ENCODE peak calls at places on chromosome 1, in four cellular contexts. One of them, this sample, is unnamed.

GRCh38 chr1:206872139-206872538 is 6.7 kb downstream of the IL20 start:
- DNase-seq in HepG2: no peak
- DNase-seq in H1: no peak
- DNase-seq in GM12878: no peak
- DNase-seq in this sample: no peak

GRCh38 chr1:224623310-224623714 is 7.2 kb downstream of the CNIH3 start:
- DNase-seq in HepG2: no peak
- DNase-seq in GM12878: no peak
- DNase-seq in H1: no peak
- DNase-seq in this sample: no peak

GRCh38 chr1:231417503-231417902 is 4.6 kb downstream of the EGLN1 start:
- DNase-seq in HepG2: peak; percentile 27
- DNase-seq in GM12878: no peak
- DNase-seq in H1: no peak
- DNase-seq in this sample: no peak

GRCh38 chr1:234840843-234841242 is 230.9 kb upstream of the IRF2BP2 start:
- DNase-seq in HepG2: no peak
- DNase-seq in GM12878: no peak
- DNase-seq in H1: no peak
- DNase-seq in this sample: no peak

GRCh38 chr1:72485786-72486185 is 203.4 kb upstream of the NEGR1 start:
- DNase-seq in GM12878: no peak
- DNase-seq in HepG2: no peak
- DNase-seq in H1: no peak
- DNase-seq in this sample: no peak

GRCh38 chr1:6776389-6776788 is 8.9 kb upstream of the CAMTA1 start:
- DNase-seq in HepG2: no peak
- DNase-seq in H1: no peak
- DNase-seq in GM12878: no peak
- DNase-seq in this sample: no peak

GRCh38 chr1:200415693-200416593 is 6.1 kb upstream of the ZNF281 start:
- DNase-seq in HepG2: peak; percentile 75
- DNase-seq in GM12878: no peak
- DNase-seq in H1: no peak
- DNase-seq in this sample: no peak

GRCh38 chr1:178096421-178096820 is 2.5 kb downstream of the RASAL2 start:
- DNase-seq in H1: no peak
- DNase-seq in GM12878: no peak
- DNase-seq in HepG2: no peak
- DNase-seq in this sample: no peak

GRCh38 chr1:147837845-147838363 is 64.7 kb upstream of the GJA8 start:
- DNase-seq in HepG2: no peak
- DNase-seq in H1: no peak
- DNase-seq in GM12878: no peak
- DNase-seq in this sample: no peak

GRCh38 chr1:25909062-25909461 is 2.8 kb upstream of the STMN1 start:
- DNase-seq in HepG2: peak; percentile 74
- DNase-seq in GM12878: no peak
- DNase-seq in H1: no peak
- DNase-seq in this sample: no peak

GRCh38 chr1:201026746-201027145 is 3.2 kb upstream of the KIF21B start:
- DNase-seq in HepG2: no peak
- DNase-seq in GM12878: no peak
- DNase-seq in H1: no peak
- DNase-seq in this sample: no peak

GRCh38 chr1:105664495-105664894 is 1392.0 kb upstream of the PRMT6 start:
- DNase-seq in H1: no peak
- DNase-seq in HepG2: no peak
- DNase-seq in GM12878: no peak
- DNase-seq in this sample: no peak

GRCh38 chr1:180175806-180176205 is 21.1 kb downstream of the QSOX1 start:
- DNase-seq in HepG2: no peak
- DNase-seq in GM12878: no peak
- DNase-seq in H1: no peak
- DNase-seq in this sample: no peak

GRCh38 chr1:78035121-78035520 is 10.6 kb upstream of the GIPC2 start:
- DNase-seq in HepG2: no peak
- DNase-seq in GM12878: no peak
- DNase-seq in H1: no peak
- DNase-seq in this sample: no peak

GRCh38 chr1:8086071-8086470 is 60.0 kb upstream of the ERRFI1 start:
- DNase-seq in GM12878: no peak
- DNase-seq in H1: no peak
- DNase-seq in HepG2: no peak
- DNase-seq in this sample: no peak

GRCh38 chr1:59150537-59151386 is 146.1 kb upstream of the FGGY start:
- DNase-seq in HepG2: peak; percentile 44
- DNase-seq in H1: no peak
- DNase-seq in GM12878: peak; percentile 61
- DNase-seq in this sample: no peak

GRCh38 chr1:67618285-67619018 is 66.5 kb upstream of the GADD45A start:
- DNase-seq in GM12878: no peak
- DNase-seq in H1: no peak
- DNase-seq in HepG2: no peak
- DNase-seq in this sample: no peak

GRCh38 chr1:38153426-38154088 is 107.0 kb upstream of the POU3F1 start:
- DNase-seq in GM12878: no peak
- DNase-seq in HepG2: no peak
- DNase-seq in H1: no peak
- DNase-seq in this sample: no peak

GRCh38 chr1:111789077-111789476 is 33.4 kb downstream of the DDX20 start:
- DNase-seq in HepG2: no peak
- DNase-seq in GM12878: no peak
- DNase-seq in H1: no peak
- DNase-seq in this sample: no peak

GRCh38 chr1:14507227-14507626 is 91.3 kb upstream of the KAZN start:
- DNase-seq in GM12878: no peak
- DNase-seq in H1: no peak
- DNase-seq in HepG2: no peak
- DNase-seq in this sample: no peak

GRCh38 chr1:14506471-14506870 is 92.0 kb upstream of the KAZN start:
- DNase-seq in H1: no peak
- DNase-seq in HepG2: no peak
- DNase-seq in GM12878: no peak
- DNase-seq in this sample: no peak

GRCh38 chr1:14500912-14501311 is 97.6 kb upstream of the KAZN start:
- DNase-seq in H1: no peak
- DNase-seq in HepG2: no peak
- DNase-seq in GM12878: no peak
- DNase-seq in this sample: no peak

GRCh38 chr1:14500041-14500440 is 98.4 kb upstream of the KAZN start:
- DNase-seq in HepG2: no peak
- DNase-seq in GM12878: no peak
- DNase-seq in H1: no peak
- DNase-seq in this sample: no peak

DNA sequence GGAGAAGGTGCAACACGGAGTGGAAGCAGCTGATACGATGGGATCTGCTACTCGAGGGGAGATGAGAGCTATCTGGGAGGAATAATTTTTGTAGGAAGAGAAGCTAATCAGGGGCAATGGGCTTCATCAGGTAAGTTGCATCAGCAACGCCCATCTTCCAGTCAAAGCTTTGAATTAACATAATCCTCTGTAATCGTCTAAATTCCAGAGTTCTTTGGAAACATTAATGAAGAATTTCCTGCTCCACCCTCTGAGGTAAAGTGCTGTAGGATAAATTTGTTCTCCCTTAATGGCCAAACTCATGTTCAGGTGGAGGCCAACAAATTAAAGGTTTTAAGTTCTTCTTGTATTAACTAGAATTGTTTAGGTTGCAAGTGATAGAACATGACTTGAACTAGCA is 94.0 kb upstream of the KAZN start:
- DNase-seq in H1: no peak
- DNase-seq in HepG2: no peak
- DNase-seq in GM12878: no peak
- DNase-seq in this sample: no peak
- TF ChIP-seq HDAC6 in H1: no peak
- TF ChIP-seq HDAC6 in HepG2: no peak
- TF ChIP-seq HDAC6 in GM12878: no peak
- TF ChIP-seq HDAC6 in this sample: no peak

GRCh38 chr1:156808186-156809030 is 8.2 kb downstream of the SH2D2A start:
- DNase-seq in HepG2: no peak
- DNase-seq in GM12878: no peak
- DNase-seq in H1: no peak
- DNase-seq in this sample: no peak
- TF ChIP-seq JUND in HepG2: no peak
- TF ChIP-seq JUND in GM12878: no peak
- TF ChIP-seq JUND in H1: no peak
- TF ChIP-seq JUND in this sample: no peak

GRCh38 chr1:228061411-228062084 is 21.0 kb upstream of the ARF1 start:
- DNase-seq in H1: no peak
- DNase-seq in GM12878: no peak
- DNase-seq in HepG2: no peak
- DNase-seq in this sample: no peak

GRCh38 chr1:228058172-228058980 is 24.1 kb upstream of the ARF1 start:
- DNase-seq in HepG2: no peak
- DNase-seq in H1: no peak
- DNase-seq in GM12878: no peak
- DNase-seq in this sample: no peak

GRCh38 chr1:228060458-228061190 is 21.9 kb upstream of the ARF1 start:
- DNase-seq in H1: no peak
- DNase-seq in HepG2: no peak
- DNase-seq in GM12878: no peak
- DNase-seq in this sample: peak; percentile 49

GRCh38 chr1:228059536-228060457 is 22.7 kb upstream of the ARF1 start:
- DNase-seq in GM12878: no peak
- DNase-seq in H1: peak; percentile 88
- DNase-seq in HepG2: no peak
- DNase-seq in this sample: peak; percentile 97

DNA sequence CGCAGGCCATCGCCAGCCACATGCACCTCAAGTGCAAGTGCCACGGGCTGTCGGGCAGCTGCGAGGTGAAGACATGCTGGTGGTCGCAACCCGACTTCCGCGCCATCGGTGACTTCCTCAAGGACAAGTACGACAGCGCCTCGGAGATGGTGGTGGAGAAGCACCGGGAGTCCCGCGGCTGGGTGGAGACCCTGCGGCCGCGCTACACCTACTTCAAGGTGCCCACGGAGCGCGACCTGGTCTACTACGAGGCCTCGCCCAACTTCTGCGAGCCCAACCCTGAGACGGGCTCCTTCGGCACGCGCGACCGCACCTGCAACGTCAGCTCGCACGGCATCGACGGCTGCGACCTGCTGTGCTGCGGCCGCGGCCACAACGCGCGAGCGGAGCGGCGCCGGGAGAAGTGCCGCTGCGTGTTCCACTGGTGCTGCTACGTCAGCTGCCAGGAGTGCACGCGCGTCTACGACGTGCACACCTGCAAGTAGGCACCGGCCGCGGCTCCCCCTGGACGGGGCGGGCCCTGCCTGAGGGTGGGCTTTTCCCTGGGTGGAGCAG is 23.4 kb upstream of the ARF1 start:
- DNase-seq in GM12878: no peak
- DNase-seq in HepG2: no peak
- DNase-seq in H1: no peak
- DNase-seq in this sample: no peak
- TF ChIP-seq HDAC6 in GM12878: no peak
- TF ChIP-seq HDAC6 in HepG2: no peak
- TF ChIP-seq HDAC6 in H1: no peak
- TF ChIP-seq HDAC6 in this sample: no peak

DNA sequence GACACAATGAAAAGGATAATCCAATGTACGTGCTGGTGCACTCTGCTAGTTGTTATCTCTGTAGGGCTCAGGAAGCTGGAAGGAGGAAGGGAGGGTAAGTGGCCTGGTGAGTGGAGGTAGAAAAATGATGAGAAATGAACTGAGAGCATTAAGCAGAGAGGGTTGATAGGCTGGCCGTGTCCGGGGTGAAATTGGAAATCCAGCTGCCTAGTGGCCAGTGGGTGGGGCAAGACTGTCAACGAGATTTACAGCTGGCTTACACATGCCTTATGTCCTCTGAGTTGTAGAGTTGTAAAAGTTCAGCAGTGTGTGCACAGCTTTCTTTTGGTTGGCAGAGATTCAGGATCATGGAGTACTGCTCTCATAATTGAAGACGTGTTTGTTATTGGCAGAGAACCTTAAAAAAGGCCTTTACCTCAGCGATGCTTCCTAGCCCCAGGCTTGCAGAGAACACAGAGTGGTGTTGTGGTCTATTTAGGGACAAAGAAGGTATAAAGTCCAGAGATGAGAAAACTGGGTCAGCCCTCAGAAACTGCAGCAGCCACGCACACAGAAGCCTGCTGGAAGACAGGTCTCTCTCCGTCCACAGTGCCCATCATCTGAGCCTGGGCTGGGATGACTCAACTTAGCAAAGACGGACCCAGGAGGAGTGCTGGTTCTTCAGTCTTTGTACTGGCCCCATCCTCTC is 132.4 kb downstream of the EDEM3 start:
- DNase-seq in H1: no peak
- DNase-seq in HepG2: no peak
- DNase-seq in GM12878: no peak
- DNase-seq in this sample: no peak
- TF ChIP-seq JUND in H1: no peak
- TF ChIP-seq JUND in HepG2: no peak
- TF ChIP-seq JUND in GM12878: no peak
- TF ChIP-seq JUND in this sample: no peak

DNA sequence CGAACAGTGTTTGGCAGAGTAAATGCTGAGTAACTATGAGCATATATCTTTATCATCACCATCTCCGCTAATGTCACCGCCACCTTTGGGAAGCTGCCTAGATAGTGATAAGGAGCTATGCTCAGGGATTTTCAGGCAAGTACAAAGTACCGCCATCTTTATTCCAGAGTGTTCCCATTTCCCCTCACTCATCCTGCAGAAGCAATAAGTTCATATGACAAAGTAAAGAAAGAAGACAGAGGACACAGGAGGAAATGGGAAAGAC is 89.6 kb downstream of the TGFBR3 start:
- DNase-seq in HepG2: no peak
- DNase-seq in H1: no peak
- DNase-seq in GM12878: no peak
- DNase-seq in this sample: no peak
- TF ChIP-seq HDAC6 in HepG2: no peak
- TF ChIP-seq HDAC6 in H1: no peak
- TF ChIP-seq HDAC6 in GM12878: no peak
- TF ChIP-seq HDAC6 in this sample: no peak

GRCh38 chr1:212655668-212656440 is 43.8 kb downstream of the BATF3 start:
- DNase-seq in GM12878: no peak
- DNase-seq in HepG2: no peak
- DNase-seq in H1: no peak
- DNase-seq in this sample: no peak
- TF ChIP-seq JUND in GM12878: no peak
- TF ChIP-seq JUND in HepG2: no peak
- TF ChIP-seq JUND in H1: no peak
- TF ChIP-seq JUND in this sample: no peak

This sample was measured in K562.